ENCODE peak calls at places on chromosomes 6 and 20, in five cellular contexts. R is amniotic epithelial cell; F is activated T-cell treated with anti-CD3 and anti-CD28 coated beads, Interleukin-2, amount 50 U/mL, for 72 hours; T is stimulated activated CD4-positive, alpha-beta T cell treated with anti-CD3 and anti-CD28 coated beads, Interleukin-12 subunit alpha, Interleukin-12 subunit beta, amount 100 ng/mL, for 24 hours; K is DMS79. A is an unnamed sample.

GRCh38 chr20:5887386-5887785 is 62.9 kb downstream of the TRMT6 start:
- DNase-seq in R (no peak), F (no peak), T (no peak), K (no peak), A (no peak)

GRCh38 chr6:161498359-161498758 is 224.5 kb upstream of the AGPAT4 start:
- DNase-seq in R (no peak), F (no peak), T (no peak), K (no peak), A (peak; percentile 34)

GRCh38 chr20:59518881-59519706 is 85.2 kb upstream of the PHACTR3 start:
- DNase-seq in R (peak; percentile 43), F (peak; percentile 26), T (no peak), K (peak; percentile 85), A (peak; percentile 34)

GRCh38 chr20:1805161-1805581 is 90.0 kb upstream of the SIRPA start:
- DNase-seq in R (no peak), F (no peak), T (no peak), K (no peak), A (no peak)

GRCh38 chr6:159095561-159096095 is 50.8 kb upstream of the TAGAP start:
- DNase-seq in R (no peak), F (no peak), T (no peak), K (no peak), A (no peak)

GRCh38 chr6:35173068-35174042 is 32.2 kb upstream of the TCP11 start:
- DNase-seq in R (no peak), F (no peak), T (no peak), K (no peak), A (no peak)

GRCh38 chr20:52003976-52004375 is 187.6 kb downstream of the ZFP64 start:
- DNase-seq in R (no peak), F (no peak), T (no peak), K (no peak), A (no peak)

GRCh38 chr6:156425374-156425773 is 351.8 kb upstream of the ARID1B start:
- DNase-seq in R (peak; percentile 8), F (no peak), T (no peak), K (no peak), A (peak; percentile 21)

GRCh38 chr6:139376054-139376355 is 1.6 kb upstream of the CITED2 start:
- DNase-seq in R (peak; percentile 47), F (no peak), T (no peak), K (no peak), A (peak; percentile 66)

GRCh38 chr6:26555505-26556262 is 17.5 kb downstream of the HMGN4 start:
- DNase-seq in R (peak; percentile 45), F (no peak), T (no peak), K (no peak), A (no peak)

GRCh38 chr6:105184921-105185320 is 5.1 kb upstream of the POPDC3 start:
- DNase-seq in R (peak; percentile 10), F (no peak), T (no peak), K (no peak), A (peak; percentile 64)

GRCh38 chr20:3767434-3768341 is at the start of gene ADISSP:
- DNase-seq in R (peak; percentile 97), F (peak; percentile 99), T (peak; percentile 94), K (peak; percentile 87), A (peak; percentile 98)

GRCh38 chr6:9699890-9700289 is 715.0 kb downstream of the TFAP2A start:
- DNase-seq in R (no peak), F (no peak), T (no peak), K (no peak), A (peak; percentile 2)

GRCh38 chr6:133896344-133896721 is 7.4 kb downstream of the TCF21 start:
- DNase-seq in R (no peak), F (no peak), T (no peak), K (no peak), A (no peak)

GRCh38 chr6:116557863-116558262 is 4.3 kb downstream of the CALHM4 start:
- DNase-seq in R (peak; percentile 96), F (no peak), T (no peak), K (peak; percentile 97), A (peak; percentile 89)